ENCODE peak calls at places on chromosomes 4 and X, in four cellular contexts. One of them, this sample, is unnamed.

GRCh38 chr4:48490680-48491513 is 845 bp downstream of the ZAR1 start:
- DNase-seq in substantia nigra: no peak
- DNase-seq in aorta: no peak
- DNase-seq in GM23248: no peak
- DNase-seq in this sample: no peak

GRCh38 chrX:71935542-71935941 is 24.9 kb downstream of the NHSL2 start:
- DNase-seq in substantia nigra: no peak
- DNase-seq in aorta: no peak
- DNase-seq in GM23248: no peak
- DNase-seq in this sample: peak

GRCh38 chrX:54444752-54445151 is 4.5 kb downstream of the TSR2 start:
- DNase-seq in substantia nigra: no peak
- DNase-seq in aorta: no peak
- DNase-seq in GM23248: no peak
- DNase-seq in this sample: no peak

GRCh38 chrX:132612990-132613564 is 124.2 kb upstream of the MBNL3 start:
- DNase-seq in substantia nigra: peak
- DNase-seq in aorta: no peak
- DNase-seq in GM23248: peak
- DNase-seq in this sample: no peak

GRCh38 chr4:5018096-5018495 is 1.2 kb downstream of the CYTL1 start:
- DNase-seq in substantia nigra: no peak
- DNase-seq in aorta: no peak
- DNase-seq in GM23248: no peak
- DNase-seq in this sample: no peak

GRCh38 chr4:96895826-96896225 is 1055.9 kb downstream of the PDHA2 start:
- DNase-seq in substantia nigra: no peak
- DNase-seq in aorta: no peak
- DNase-seq in GM23248: no peak
- DNase-seq in this sample: no peak

GRCh38 chrX:96715412-96715940 is 30.8 kb downstream of the DIAPH2 start:
- DNase-seq in substantia nigra: no peak
- DNase-seq in aorta: no peak
- DNase-seq in GM23248: peak
- DNase-seq in this sample: no peak

GRCh38 chr4:79823148-79823763 is 249.8 kb downstream of the ANTXR2 start:
- DNase-seq in substantia nigra: no peak
- DNase-seq in aorta: no peak
- DNase-seq in GM23248: peak
- DNase-seq in this sample: peak

GRCh38 chrX:131288738-131289511 is at the start of gene IGSF1:
- DNase-seq in substantia nigra: peak
- DNase-seq in aorta: no peak
- DNase-seq in GM23248: peak
- DNase-seq in this sample: peak

GRCh38 chrX:119222932-119223331 is 13.2 kb upstream of the PGRMC1 start:
- DNase-seq in substantia nigra: no peak
- DNase-seq in aorta: no peak
- DNase-seq in GM23248: no peak
- DNase-seq in this sample: no peak

GRCh38 chr4:183329954-183330742 is 7.9 kb upstream of the CLDN24 start:
- DNase-seq in substantia nigra: no peak
- DNase-seq in aorta: no peak
- DNase-seq in GM23248: no peak
- DNase-seq in this sample: no peak

GRCh38 chr4:31234494-31234893 is 514.3 kb downstream of the PCDH7 start:
- DNase-seq in substantia nigra: no peak
- DNase-seq in aorta: no peak
- DNase-seq in GM23248: no peak
- DNase-seq in this sample: no peak

GRCh38 chrX:119685225-119686066 is 7.5 kb downstream of the SEPTIN6 start:
- DNase-seq in substantia nigra: no peak
- DNase-seq in aorta: peak
- DNase-seq in GM23248: peak
- DNase-seq in this sample: peak

GRCh38 chr4:87130985-87131753 is 89.2 kb downstream of the KLHL8 start:
- DNase-seq in substantia nigra: no peak
- DNase-seq in aorta: no peak
- DNase-seq in GM23248: no peak
- DNase-seq in this sample: no peak

GRCh38 chrX:1754077-1754476 is 139.2 kb downstream of the ASMT start:
- DNase-seq in substantia nigra: no peak
- DNase-seq in aorta: no peak
- DNase-seq in GM23248: peak
- DNase-seq in this sample: no peak

GRCh38 chr4:56799824-56800756 is 21.4 kb downstream of the SPINK2 start:
- DNase-seq in substantia nigra: peak
- DNase-seq in aorta: peak
- DNase-seq in GM23248: peak
- DNase-seq in this sample: peak

GRCh38 chr4:7444731-7445130 is 10.0 kb upstream of the PSAPL1 start:
- DNase-seq in substantia nigra: no peak
- DNase-seq in aorta: no peak
- DNase-seq in GM23248: no peak
- DNase-seq in this sample: no peak

GRCh38 chr4:188016754-188017153 is 21.2 kb downstream of the ZFP42 start:
- DNase-seq in substantia nigra: no peak
- DNase-seq in aorta: no peak
- DNase-seq in GM23248: no peak
- DNase-seq in this sample: no peak

GRCh38 chrX:139554991-139555675 is 24.6 kb downstream of the F9 start:
- DNase-seq in substantia nigra: no peak
- DNase-seq in aorta: peak
- DNase-seq in GM23248: no peak
- DNase-seq in this sample: no peak

GRCh38 chr4:8770518-8771257 is 101.0 kb downstream of the HMX1 start:
- DNase-seq in substantia nigra: no peak
- DNase-seq in aorta: peak
- DNase-seq in GM23248: no peak
- DNase-seq in this sample: no peak

GRCh38 chrX:17697191-17697590 is 40.1 kb upstream of the SCML1 start:
- DNase-seq in substantia nigra: no peak
- DNase-seq in aorta: no peak
- DNase-seq in GM23248: peak
- DNase-seq in this sample: no peak

GRCh38 chrX:115892787-115893671 is 277.5 kb upstream of the AGTR2 start:
- DNase-seq in substantia nigra: peak
- DNase-seq in aorta: peak
- DNase-seq in GM23248: peak
- DNase-seq in this sample: peak

GRCh38 chrX:48786341-48786800 is at the start of gene GATA1:
- DNase-seq in substantia nigra: no peak
- DNase-seq in aorta: no peak
- DNase-seq in GM23248: no peak
- DNase-seq in this sample: no peak

GRCh38 chr4:128686032-128686465 is 123.5 kb upstream of the JADE1 start:
- DNase-seq in substantia nigra: no peak
- DNase-seq in aorta: no peak
- DNase-seq in GM23248: no peak
- DNase-seq in this sample: no peak

DNA sequence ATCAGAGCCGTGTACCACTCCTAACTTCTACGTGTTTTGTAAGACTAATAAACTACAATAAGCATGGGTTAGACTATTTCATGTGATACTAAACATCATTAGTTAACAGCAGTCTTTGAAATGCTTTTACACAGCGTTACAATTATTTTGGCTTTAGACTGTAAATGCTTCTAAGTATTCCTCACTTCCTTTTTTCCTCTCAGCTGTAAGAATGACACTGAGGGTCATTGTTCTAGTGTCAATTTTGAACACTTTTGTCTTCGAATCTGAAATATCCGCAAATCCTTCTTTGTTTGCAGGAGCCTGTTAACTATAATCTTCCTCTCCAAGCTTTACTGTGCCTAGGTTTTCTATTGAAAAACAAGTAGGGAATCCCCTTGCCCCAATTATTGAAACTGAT is 1.5 kb downstream of the ABCE1 start:
- DNase-seq in substantia nigra: no peak
- DNase-seq in aorta: no peak
- DNase-seq in GM23248: peak
- DNase-seq in this sample: no peak
- H3K27ac ChIP-seq in substantia nigra: no peak
- H3K27ac ChIP-seq in aorta: no peak
- H3K27ac ChIP-seq in GM23248: peak
- H3K27ac ChIP-seq in this sample: no peak

GRCh38 chr4:182293836-182294235 is 50.6 kb downstream of the TENM3 start:
- DNase-seq in substantia nigra: no peak
- DNase-seq in aorta: no peak
- DNase-seq in GM23248: no peak
- DNase-seq in this sample: no peak
- H3K27ac ChIP-seq in substantia nigra: no peak
- H3K27ac ChIP-seq in aorta: no peak
- H3K27ac ChIP-seq in GM23248: no peak
- H3K27ac ChIP-seq in this sample: no peak

GRCh38 chr4:55050418-55050950 is 74.9 kb downstream of the KDR start:
- DNase-seq in substantia nigra: no peak
- DNase-seq in aorta: no peak
- DNase-seq in GM23248: no peak
- DNase-seq in this sample: no peak
- H3K27ac ChIP-seq in substantia nigra: no peak
- H3K27ac ChIP-seq in aorta: no peak
- H3K27ac ChIP-seq in GM23248: no peak
- H3K27ac ChIP-seq in this sample: peak

GRCh38 chr4:42148453-42148852 is 4.0 kb downstream of the BEND4 start:
- DNase-seq in substantia nigra: no peak
- DNase-seq in aorta: no peak
- DNase-seq in GM23248: no peak
- DNase-seq in this sample: no peak
- H3K27ac ChIP-seq in substantia nigra: no peak
- H3K27ac ChIP-seq in aorta: no peak
- H3K27ac ChIP-seq in GM23248: no peak
- H3K27ac ChIP-seq in this sample: no peak

GRCh38 chr4:177442623-177443155 is 452 bp upstream of the AGA start:
- DNase-seq in substantia nigra: no peak
- DNase-seq in aorta: no peak
- DNase-seq in GM23248: peak
- DNase-seq in this sample: no peak

GRCh38 chr4:177444911-177445736 is 2.9 kb upstream of the AGA start:
- DNase-seq in substantia nigra: no peak
- DNase-seq in aorta: no peak
- DNase-seq in GM23248: no peak
- DNase-seq in this sample: no peak

GRCh38 chr4:177441803-177442622 is at the start of gene AGA:
- DNase-seq in substantia nigra: peak
- DNase-seq in aorta: peak
- DNase-seq in GM23248: peak
- DNase-seq in this sample: peak

GRCh38 chr4:177436456-177436855 is 5.8 kb downstream of the AGA start:
- DNase-seq in substantia nigra: no peak
- DNase-seq in aorta: no peak
- DNase-seq in GM23248: no peak
- DNase-seq in this sample: no peak

GRCh38 chr4:177441061-177441802 is 1.0 kb downstream of the AGA start:
- DNase-seq in substantia nigra: no peak
- DNase-seq in aorta: no peak
- DNase-seq in GM23248: peak
- DNase-seq in this sample: no peak
- H3K27ac ChIP-seq in substantia nigra: peak
- H3K27ac ChIP-seq in aorta: peak
- H3K27ac ChIP-seq in GM23248: peak
- H3K27ac ChIP-seq in this sample: peak

This sample was measured in uterus.